ENCODE peak calls at places on chromosomes 5 and 9, in eight cellular contexts. Y is K562, K is Panc1, U is HCT116, W is HepG2, G is GM12878, H is upper lobe of left lung, T is GM23338. J is an unnamed sample.

GRCh38 chr5:154782326-154782725 is 27.1 kb downstream of the LARP1 start:
- ATAC-seq in H (no peak), G (peak; percentile 44), K (no peak), Y (peak; percentile 75), T (peak; percentile 54), W (peak; percentile 28), U (no peak), J (no peak)

GRCh38 chr9:98168153-98168780 is 24.2 kb downstream of the CORO2A start:
- ATAC-seq in T (no peak), K (no peak), U (no peak), Y (no peak), W (no peak), G (no peak), H (no peak), J (no peak)

GRCh38 chr5:125461641-125462072 is 715.2 kb upstream of the ZNF608 start:
- ATAC-seq in T (no peak), G (no peak), K (peak; percentile 81), W (no peak), H (no peak), U (no peak), Y (no peak), J (no peak)

GRCh38 chr5:170563808-170564207 is 60.0 kb downstream of the KCNIP1 start:
- ATAC-seq in T (no peak), G (no peak), K (no peak), U (no peak), H (no peak), W (no peak), Y (no peak), J (no peak)

GRCh38 chr5:14433202-14433601 is 148.4 kb upstream of the OTULINL start:
- ATAC-seq in W (no peak), Y (no peak), T (peak; percentile 81), K (no peak), U (no peak), G (no peak), H (no peak), J (no peak)

GRCh38 chr9:134846699-134847098 is 33.9 kb upstream of the FCN2 start:
- ATAC-seq in U (no peak), G (no peak), H (no peak), K (no peak), T (no peak), Y (no peak), W (no peak), J (no peak)

GRCh38 chr5:169423580-169424278 is 122.8 kb upstream of the SLIT3 start:
- ATAC-seq in G (no peak), U (no peak), W (no peak), K (no peak), Y (no peak), H (no peak), T (no peak), J (no peak)

GRCh38 chr9:82116538-82116937 is 128.0 kb downstream of the SPATA31D1 start:
- ATAC-seq in G (no peak), W (no peak), H (no peak), U (no peak), Y (no peak), K (no peak), T (peak; percentile 73), J (no peak)

GRCh38 chr9:4837768-4838546 is 45.2 kb downstream of the RCL1 start:
- ATAC-seq in W (peak; percentile 54), H (no peak), K (no peak), Y (no peak), U (no peak), G (peak; percentile 29), T (no peak), J (peak; percentile 27)

GRCh38 chr5:178293400-178293799 is 60.8 kb upstream of the PHYKPL start:
- ATAC-seq in Y (no peak), W (no peak), U (no peak), K (no peak), G (no peak), T (no peak), H (no peak), J (no peak)

GRCh38 chr9:32434892-32435291 is 50.4 kb downstream of the ACO1 start:
- ATAC-seq in H (no peak), Y (no peak), W (no peak), K (no peak), G (no peak), T (no peak), U (no peak), J (no peak)

GRCh38 chr5:165630211-165630866 is 2124.9 kb downstream of the MAT2B start:
- ATAC-seq in G (peak; percentile 98), W (peak; percentile 89), U (no peak), T (peak; percentile 98), H (peak; percentile 78), K (peak; percentile 87), Y (peak; percentile 53), J (peak; percentile 48)

GRCh38 chr5:156036640-156037039 is 290.3 kb upstream of the SGCD start:
- ATAC-seq in T (no peak), H (no peak), K (no peak), G (no peak), W (no peak), Y (no peak), U (no peak), J (no peak)

GRCh38 chr5:124182133-124182532 is 564.3 kb downstream of the ZNF608 start:
- ATAC-seq in W (no peak), U (no peak), K (no peak), H (no peak), G (no peak), T (no peak), Y (no peak), J (no peak)

GRCh38 chr9:94929373-94929764 is 202.9 kb downstream of the AOPEP start:
- ATAC-seq in U (no peak), W (no peak), K (peak; percentile 50), G (no peak), T (no peak), H (no peak), Y (no peak), J (peak; percentile 39)

GRCh38 chr5:54148062-54148461 is 162.3 kb downstream of the ARL15 start:
- ATAC-seq in Y (no peak), K (no peak), H (no peak), W (no peak), U (no peak), T (no peak), G (no peak), J (no peak)

GRCh38 chr5:1127991-1128785 is 16.3 kb upstream of the SLC12A7 start:
- ATAC-seq in Y (no peak), U (no peak), K (peak; percentile 58), T (no peak), W (peak; percentile 18), G (no peak), H (no peak), J (no peak)

DNA sequence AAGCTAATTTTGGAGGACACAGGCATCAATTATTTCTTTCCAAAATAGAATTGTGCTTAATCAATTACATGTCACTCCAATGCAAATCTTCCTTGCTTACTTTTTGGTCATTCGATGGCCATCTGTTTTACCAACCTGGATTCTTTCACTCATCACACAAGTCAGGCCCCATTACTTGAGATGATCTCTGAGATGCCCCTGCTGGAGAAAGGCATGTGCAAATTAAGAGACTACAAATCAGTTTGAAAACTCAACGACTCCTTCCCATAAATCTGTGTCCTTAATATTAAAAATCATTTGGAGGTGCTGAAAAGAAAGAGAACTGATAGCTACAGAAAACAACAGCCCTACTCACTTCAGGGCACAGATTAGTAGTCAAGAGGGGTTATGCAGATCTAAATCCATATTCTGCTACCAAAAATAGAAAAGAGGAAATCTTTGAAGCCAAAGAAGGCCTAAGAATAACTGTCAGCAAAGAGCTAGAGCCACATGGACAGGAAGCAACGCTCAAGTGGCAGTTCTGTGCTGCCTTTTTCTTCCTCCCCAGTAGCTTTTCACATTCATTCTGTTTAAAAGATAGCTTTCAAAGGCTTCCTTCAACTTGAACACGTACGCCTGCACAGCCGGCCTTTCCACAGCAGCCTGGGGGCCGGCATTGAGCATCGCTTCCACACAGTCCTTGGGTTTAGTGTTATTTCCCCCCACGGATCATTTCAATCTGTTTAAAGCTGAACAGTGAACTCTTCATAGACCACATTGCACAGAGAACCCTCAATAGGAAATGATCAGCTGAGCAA is 79.3 kb upstream of the MAP3K1 start:
- ATAC-seq in T (no peak), G (no peak), U (no peak), W (no peak), K (no peak), Y (no peak), H (peak; percentile 63), J (no peak)
- TF ChIP-seq POLR2AphosphoS5 in T (no peak), G (no peak), U (no peak), W (no peak), K (no peak), Y (no peak), H (no peak), J (no peak)

DNA sequence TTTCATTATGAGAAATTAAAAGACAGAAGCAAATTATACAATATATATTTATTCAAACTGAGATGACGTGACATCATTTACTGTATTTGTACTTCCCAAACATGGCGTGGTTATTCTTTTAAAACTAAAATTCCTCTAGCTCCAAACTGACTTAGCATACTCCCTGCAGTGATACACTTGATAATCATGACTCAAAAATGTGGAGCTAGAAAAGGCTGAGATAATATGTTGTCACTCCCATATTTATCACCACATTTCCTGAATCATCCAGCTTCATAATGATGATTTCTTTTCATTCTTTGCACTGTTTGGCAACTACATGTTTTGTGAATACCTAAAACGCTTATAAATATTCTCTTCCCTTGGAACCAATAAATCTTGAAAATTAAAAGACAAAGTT is 341.1 kb downstream of the EBF1 start:
- ATAC-seq in H (peak; percentile 82), T (no peak), G (no peak), U (no peak), K (no peak), W (no peak), Y (no peak), J (peak; percentile 54)
- TF ChIP-seq POLR2AphosphoS5 in H (no peak), T (no peak), G (no peak), U (no peak), K (no peak), W (no peak), Y (no peak), J (no peak)

DNA sequence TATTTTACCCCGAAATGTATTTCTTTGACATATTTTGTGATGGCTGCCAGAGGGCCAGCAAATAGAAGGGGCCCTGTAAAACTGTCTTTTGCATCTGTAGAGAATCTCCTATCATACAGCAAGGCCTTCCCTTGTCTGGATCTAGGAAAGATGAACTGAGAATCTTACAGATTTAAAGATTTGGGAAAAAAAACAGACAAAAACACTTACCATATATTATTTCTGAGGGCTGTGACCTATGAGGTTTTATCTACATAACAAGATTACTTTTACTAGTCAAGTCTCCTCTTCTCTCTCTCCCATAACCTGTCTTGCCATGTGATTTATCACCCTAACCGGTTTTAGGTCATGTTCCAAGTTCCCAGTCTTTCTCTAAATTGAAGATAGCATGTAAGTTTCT is 599.2 kb upstream of the CDH6 start:
- ATAC-seq in W (no peak), G (no peak), H (no peak), Y (no peak), U (no peak), T (no peak), K (no peak), J (no peak)
- TF ChIP-seq POLR2AphosphoS5 in W (no peak), G (no peak), H (no peak), Y (no peak), U (no peak), T (no peak), K (no peak), J (no peak)

GRCh38 chr5:9545959-9546851 is at the start of gene SEMA5A:
- ATAC-seq in K (peak; percentile 64), W (no peak), G (no peak), U (no peak), H (peak; percentile 87), Y (peak; percentile 92), T (peak; percentile 65), J (peak; percentile 83)
- TF ChIP-seq POLR2AphosphoS5 in K (no peak), W (no peak), G (no peak), U (no peak), H (no peak), Y (no peak), T (peak; percentile 81), J (no peak)

J was measured in gastroesophageal sphincter.